ENCODE peak calls at places on chromosomes 5 and 9, in eight cellular contexts. E, U, R, L, C, Q, I and Y are unnamed samples.

GRCh38 chr9:90773593-90773992 is 28.0 kb upstream of the SYK start:
- DNase-seq in U (no peak), C (peak; percentile 17), L (peak; percentile 47), Q (no peak), I (no peak), E (no peak), R (no peak), Y (no peak)

GRCh38 chr5:135964670-135965320 is 10.0 kb upstream of the LECT2 start:
- DNase-seq in L (no peak), U (no peak), Q (no peak), I (no peak), C (no peak), R (no peak), E (no peak), Y (no peak)

GRCh38 chr9:6354072-6354686 is 26.0 kb downstream of the TPD52L3 start:
- DNase-seq in L (peak; percentile 70), I (no peak), Q (no peak), U (peak; percentile 77), C (peak; percentile 44), R (no peak), E (peak; percentile 0), Y (no peak)

GRCh38 chr5:144024601-144025000 is 145.9 kb downstream of the YIPF5 start:
- DNase-seq in R (no peak), U (no peak), Q (no peak), I (no peak), L (no peak), E (no peak), C (no peak), Y (no peak)

GRCh38 chr5:133427121-133427777 is 185.1 kb downstream of the FSTL4 start:
- DNase-seq in Q (no peak), L (no peak), R (no peak), C (peak; percentile 2), U (no peak), E (no peak), I (no peak), Y (no peak)

GRCh38 chr9:96126321-96126881 is 175.6 kb downstream of the HSD17B3 start:
- DNase-seq in L (no peak), I (no peak), Q (no peak), R (no peak), E (no peak), C (no peak), U (no peak), Y (no peak)

GRCh38 chr5:78496373-78496772 is 136.0 kb downstream of the SCAMP1 start:
- DNase-seq in U (no peak), E (no peak), L (no peak), R (no peak), I (no peak), C (no peak), Q (no peak), Y (peak; percentile 34)

GRCh38 chr5:161547573-161548471 is 1.3 kb upstream of the GABRB2 start:
- DNase-seq in U (no peak), E (no peak), L (peak; percentile 44), I (no peak), R (no peak), C (no peak), Q (no peak), Y (no peak)

GRCh38 chr9:93011114-93011513 is 47.4 kb upstream of the SUSD3 start:
- DNase-seq in R (no peak), C (no peak), L (no peak), U (no peak), E (no peak), I (no peak), Q (peak; percentile 50), Y (no peak)

GRCh38 chr9:37801287-37801850 is 772 bp downstream of the DCAF10 start:
- DNase-seq in U (no peak), Q (no peak), L (peak; percentile 70), R (no peak), C (peak; percentile 52), E (no peak), I (no peak), Y (peak; percentile 37)

GRCh38 chr5:167964529-167964928 is 326.9 kb upstream of the WWC1 start:
- DNase-seq in C (no peak), L (peak; percentile 19), R (no peak), E (no peak), Q (no peak), U (peak; percentile 15), I (no peak), Y (no peak)

GRCh38 chr9:18632624-18633407 is 158.9 kb downstream of the ADAMTSL1 start:
- DNase-seq in C (no peak), L (no peak), Q (no peak), I (no peak), E (no peak), U (no peak), R (no peak), Y (peak; percentile 30)

GRCh38 chr5:179368806-179369529 is 23.7 kb upstream of the ADAMTS2 start:
- DNase-seq in E (no peak), Q (peak; percentile 59), L (no peak), I (no peak), R (no peak), U (no peak), C (no peak), Y (no peak)

GRCh38 chr5:63205976-63206375 is 627.4 kb downstream of the LRRC70 start:
- DNase-seq in I (no peak), Q (no peak), C (no peak), L (no peak), R (no peak), E (no peak), U (no peak), Y (no peak)

GRCh38 chr5:104062495-104063377 is 500.1 kb upstream of the NUDT12 start:
- DNase-seq in I (no peak), E (no peak), C (no peak), Q (no peak), R (no peak), L (no peak), U (no peak), Y (no peak)
- H3K27ac ChIP-seq in I (no peak overlapping the region), E (no peak overlapping the region), C (no peak overlapping the region), Q (no peak overlapping the region), R (no peak overlapping the region), L (no peak overlapping the region), U (no peak overlapping the region), Y (no peak overlapping the region)

DNA sequence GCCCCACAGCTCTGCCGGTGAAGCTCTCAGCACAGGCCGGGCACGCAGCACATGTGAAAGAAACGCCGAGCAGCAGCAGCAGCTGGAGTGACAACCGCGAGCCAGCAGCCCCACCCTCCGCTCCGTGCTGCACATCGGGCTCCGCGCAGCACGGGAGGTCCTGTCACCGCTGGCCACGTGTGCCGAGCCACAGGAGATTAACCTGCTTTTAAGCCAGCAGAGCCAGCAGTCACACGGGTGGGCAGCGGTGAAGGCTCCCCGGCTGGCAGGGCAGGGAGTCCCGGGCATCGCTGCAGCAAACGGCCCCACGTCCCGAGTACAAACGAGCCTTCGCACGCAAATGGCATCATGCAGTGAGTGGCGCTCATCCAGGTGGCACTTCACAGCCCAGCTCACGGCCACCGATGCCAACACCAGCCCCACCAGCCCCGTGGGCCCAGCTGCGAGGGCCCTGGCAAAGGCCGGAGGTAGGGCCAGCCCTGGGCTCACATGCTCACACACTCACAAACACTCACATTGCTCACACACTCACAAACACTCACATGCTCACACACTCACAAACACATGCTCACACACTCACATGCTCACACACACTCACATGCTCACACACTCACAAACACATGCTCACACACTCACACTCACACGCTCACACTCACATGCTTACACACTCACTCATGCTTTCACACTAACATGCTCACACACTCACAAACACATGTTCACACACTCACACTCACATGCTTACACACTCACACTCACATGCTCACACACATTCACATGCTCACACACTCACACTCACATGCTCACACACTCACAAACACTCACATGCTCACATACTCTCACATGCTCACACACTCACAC is 11.1 kb downstream of the CCDC187 start:
- DNase-seq in L (peak; percentile 67), U (no peak), C (no peak), R (no peak), I (no peak), Q (no peak), E (no peak), Y (peak; percentile 43)
- TF ChIP-seq EP300 in L (no peak), U (no peak), C (no peak), R (no peak), I (no peak), Q (no peak), E (no peak), Y (no peak)

GRCh38 chr5:54540286-54540685 is 22.7 kb downstream of the SNX18 start:
- DNase-seq in I (no peak), Q (no peak), U (no peak), C (no peak), R (no peak), E (no peak), L (no peak), Y (no peak)
- H3K27ac ChIP-seq in I (no peak overlapping the region), Q (no peak overlapping the region), U (no peak overlapping the region), C (no peak overlapping the region), R (no peak overlapping the region), E (no peak overlapping the region), L (no peak overlapping the region), Y (no peak overlapping the region)

DNA sequence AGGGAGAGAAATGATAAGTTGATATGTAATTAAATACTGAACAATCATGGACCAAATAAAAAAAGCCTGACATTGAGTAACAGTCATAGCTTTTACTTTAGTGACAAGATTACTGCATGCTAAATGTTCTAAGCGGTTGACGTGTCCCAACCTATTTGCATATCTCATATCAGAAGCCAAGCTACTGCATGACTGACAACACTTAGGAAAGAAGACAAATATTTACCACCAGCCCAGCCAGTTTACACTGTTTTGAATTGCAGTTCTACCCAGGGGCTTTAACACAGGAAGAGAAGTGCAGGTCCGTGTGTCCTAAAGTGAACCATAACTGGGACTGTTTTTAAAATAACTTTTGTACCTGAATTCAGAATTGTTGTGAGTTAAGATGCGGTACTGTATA is 219.9 kb downstream of the PRDM9 start:
- DNase-seq in Q (no peak), E (no peak), I (no peak), C (peak; percentile 2), L (no peak), U (no peak), R (no peak), Y (no peak)
- TF ChIP-seq EP300 in Q (no peak), E (no peak), I (no peak), C (no peak), L (no peak), U (no peak), R (no peak), Y (no peak)

GRCh38 chr9:116468369-116468768 is 218.7 kb upstream of the TRIM32 start:
- DNase-seq in C (no peak), L (no peak), E (no peak), Q (no peak), R (no peak), I (no peak), U (no peak), Y (no peak)

GRCh38 chr9:116467740-116468351 is 219.3 kb upstream of the TRIM32 start:
- DNase-seq in U (no peak), R (no peak), L (no peak), Q (no peak), E (no peak), C (no peak), I (no peak), Y (no peak)

GRCh38 chr9:116465591-116466288 is 221.4 kb upstream of the TRIM32 start:
- DNase-seq in Q (no peak), U (no peak), R (no peak), C (peak; percentile 53), I (no peak), L (no peak), E (no peak), Y (no peak)

GRCh38 chr9:116464987-116465571 is 222.0 kb upstream of the TRIM32 start:
- DNase-seq in I (no peak), L (no peak), U (no peak), C (peak; percentile 97), Q (no peak), E (no peak), R (no peak), Y (peak; percentile 46)

GRCh38 chr9:116466289-116467012 is 220.7 kb upstream of the TRIM32 start:
- DNase-seq in C (peak; percentile 94), I (no peak), Q (no peak), L (no peak), U (no peak), E (no peak), R (no peak), Y (peak; percentile 41)
- H3K27ac ChIP-seq in C (peak overlapping the region; percentile 95), I (no peak overlapping the region), Q (no peak overlapping the region), L (no peak overlapping the region), U (no peak overlapping the region), E (no peak overlapping the region), R (no peak overlapping the region), Y (no peak overlapping the region)